ENCODE peak calls at places on chromosomes 4 and X, in four cellular contexts. M is stimulated activated CD4-positive, alpha-beta T cell treated with anti-CD3 and anti-CD28 coated beads, Interleukin-2, amount 100 ng/mL, for 24 hours; C is GM12892; D is GM12878. A is an unnamed sample.

GRCh38 chr4:48603366-48604003 is 113.4 kb downstream of the ZAR1 start:
- DNase-seq in D (no peak), C (no peak), M (no peak), A (no peak)

GRCh38 chrX:107831071-107831470 is 5.4 kb downstream of the MID2 start:
- DNase-seq in D (no peak), C (no peak), M (no peak), A (no peak)

GRCh38 chr4:26510334-26510705 is 20.0 kb upstream of the CCKAR start:
- DNase-seq in C (no peak), M (no peak), D (no peak), A (no peak)

GRCh38 chrX:274904-275475 is 6.2 kb upstream of the PLCXD1 start:
- DNase-seq in D (no peak), M (no peak), C (no peak), A (peak)

GRCh38 chr4:159446266-159446976 is 343.5 kb downstream of the RAPGEF2 start:
- DNase-seq in M (peak), D (peak), C (peak), A (peak)

GRCh38 chr4:87354168-87355102 is 31.8 kb upstream of the HSD17B13 start:
- DNase-seq in D (no peak), M (no peak), C (no peak), A (no peak)

GRCh38 chrX:68703369-68703768 is 55.9 kb downstream of the STARD8 start:
- DNase-seq in D (no peak), C (no peak), M (no peak), A (no peak)

GRCh38 chrX:15277594-15277993 is 7.7 kb upstream of the ASB9 start:
- DNase-seq in C (no peak), M (no peak), D (no peak), A (no peak)

GRCh38 chr4:150136036-150136435 is 57.8 kb downstream of the DCLK2 start:
- DNase-seq in M (no peak), D (no peak), C (no peak), A (no peak)

GRCh38 chrX:77658886-77659285 is 127.1 kb downstream of the ATRX start:
- DNase-seq in C (no peak), M (no peak), D (no peak), A (no peak)

GRCh38 chrX:49270249-49270921 is 792 bp downstream of the PPP1R3F start:
- DNase-seq in M (no peak), C (no peak), D (no peak), A (no peak)

GRCh38 chr4:105944535-105944934 is 49.3 kb downstream of the NPNT start:
- DNase-seq in D (no peak), C (no peak), M (no peak), A (no peak)

GRCh38 chr4:5051692-5052423 is 578 bp downstream of the STK32B start:
- DNase-seq in M (peak), C (no peak), D (no peak), A (no peak)